ENCODE peak calls at places on chromosomes 7 and 10, in six cellular contexts. T is CD8-positive, alpha-beta T cell; I is epithelial cell of proximal tubule; C is fibroblast of the aortic adventitia; H is coronary artery; J is progenitor cell of endocrine pancreas. W is an unnamed sample.

GRCh38 chr7:101315336-101315735 is 6.3 kb downstream of the IFT22 start:
- DNase-seq in T (peak), I (no peak), C (peak), H (no peak), J (no peak), W (no peak)

GRCh38 chr10:123496336-123496735 is 169.8 kb upstream of the GPR26 start:
- DNase-seq in T (no peak), I (no peak), C (peak), H (no peak), J (no peak), W (no peak)

GRCh38 chr7:148204639-148205292 is 385.8 kb upstream of the C7orf33 start:
- DNase-seq in T (no peak), I (no peak), C (no peak), H (no peak), J (no peak), W (no peak)

GRCh38 chr7:28140964-28141363 is 39.6 kb downstream of the JAZF1 start:
- DNase-seq in T (no peak), I (no peak), C (no peak), H (no peak), J (no peak), W (no peak)

GRCh38 chr7:1137517-1138167 is 22.4 kb downstream of the ZFAND2A start:
- DNase-seq in T (no peak), I (no peak), C (no peak), H (no peak), J (no peak), W (no peak)

GRCh38 chr7:79709574-79710409 is 256.3 kb upstream of the MAGI2 start:
- DNase-seq in T (no peak), I (no peak), C (peak), H (no peak), J (no peak), W (no peak)

GRCh38 chr7:29194206-29194593 is 375 bp upstream of the CHN2 start:
- DNase-seq in T (no peak), I (no peak), C (no peak), H (no peak), J (peak), W (peak)

GRCh38 chr10:101292194-101293006 is 61.6 kb upstream of the BTRC start:
- DNase-seq in T (no peak), I (no peak), C (peak), H (no peak), J (no peak), W (no peak)

GRCh38 chr7:27684491-27684890 is 21.8 kb upstream of the HIBADH start:
- DNase-seq in T (no peak), I (no peak), C (no peak), H (no peak), J (no peak), W (no peak)

GRCh38 chr7:64558781-64559180 is 4.1 kb downstream of the ZNF680 start:
- DNase-seq in T (no peak), I (no peak), C (no peak), H (no peak), J (no peak), W (no peak)

GRCh38 chr7:98619450-98620321 is 2.6 kb downstream of the NPTX2 start:
- DNase-seq in T (no peak), I (no peak), C (peak), H (no peak), J (no peak), W (no peak)

GRCh38 chr10:28743576-28743975 is 66.3 kb downstream of the BAMBI start:
- DNase-seq in T (no peak), I (no peak), C (no peak), H (no peak), J (no peak), W (no peak)

GRCh38 chr7:155913311-155913710 is 101.0 kb upstream of the SHH start:
- DNase-seq in T (no peak), I (no peak), C (no peak), H (no peak), J (no peak), W (no peak)

GRCh38 chr7:25314729-25315267 is 86.5 kb upstream of the NPVF start:
- DNase-seq in T (no peak), I (no peak), C (no peak), H (no peak), J (no peak), W (no peak)

DNA sequence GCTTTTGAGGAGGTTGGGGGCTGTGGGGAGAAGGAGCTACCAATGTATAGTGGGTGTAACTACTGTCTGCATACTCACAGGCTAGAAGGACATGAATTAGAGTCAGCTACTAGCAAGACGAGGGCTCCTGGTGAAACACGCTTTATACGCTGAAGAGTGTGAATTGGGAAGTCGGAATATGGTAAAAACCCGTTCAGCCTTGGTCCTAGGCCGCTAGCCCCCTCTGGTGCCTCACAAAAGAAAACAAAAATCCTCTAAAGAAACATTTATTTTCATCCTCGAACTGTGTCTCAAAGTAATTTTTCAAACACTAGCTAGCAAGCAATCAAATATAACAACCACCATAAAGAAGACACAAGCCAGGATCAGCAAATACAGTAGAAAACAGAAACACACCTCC is 338.1 kb upstream of the SEMA3C start:
- DNase-seq in T (no peak), I (no peak), C (peak), H (no peak), J (no peak), W (no peak)
- TF ChIP-seq CTCF in T (no peak), I (peak), C (peak), H (peak), J (peak), W (peak)

GRCh38 chr10:33010132-33011037 is 52.4 kb upstream of the ITGB1 start:
- DNase-seq in T (peak), I (peak), C (peak), H (no peak), J (no peak), W (no peak)
- TF ChIP-seq CTCF in T (no peak), I (peak), C (peak), H (no peak), J (peak), W (peak)

GRCh38 chr10:107814865-107815487 is 650.5 kb upstream of the SORCS1 start:
- DNase-seq in T (no peak), I (peak), C (peak), H (no peak), J (peak), W (no peak)
- TF ChIP-seq CTCF in T (no peak), I (peak), C (peak), H (no peak), J (peak), W (peak)

GRCh38 chr10:58712982-58713381 is 200.3 kb downstream of the BICC1 start:
- DNase-seq in T (no peak), I (no peak), C (peak), H (no peak), J (no peak), W (no peak)
- TF ChIP-seq CTCF in T (no peak), I (peak), C (peak), H (no peak), J (peak), W (peak)